ENCODE peak calls at places on chromosomes 6 and 20, in seven cellular contexts. One of them, this sample, is unnamed.

GRCh38 chr20:52087471-52087870 is 104.1 kb downstream of the ZFP64 start:
- DNase-seq in H4: no peak
- DNase-seq in right cardiac atrium: no peak
- DNase-seq in amniotic stem cell: no peak
- DNase-seq in activated CD4-positive, alpha-beta T cell treated with anti-CD3 and anti-CD28 coated beads, Interleukin-2, amount 50 U/mL, for 4 hours: no peak
- DNase-seq in iPS-NIHi11: no peak
- DNase-seq in NAMALWA: no peak
- DNase-seq in this sample: no peak

GRCh38 chr6:12266571-12266970 is 23.6 kb upstream of the EDN1 start:
- DNase-seq in H4: peak
- DNase-seq in right cardiac atrium: no peak
- DNase-seq in amniotic stem cell: no peak
- DNase-seq in activated CD4-positive, alpha-beta T cell treated with anti-CD3 and anti-CD28 coated beads, Interleukin-2, amount 50 U/mL, for 4 hours: no peak
- DNase-seq in iPS-NIHi11: no peak
- DNase-seq in NAMALWA: no peak
- DNase-seq in this sample: no peak

GRCh38 chr20:57568960-57569359 is 8.1 kb downstream of the PCK1 start:
- DNase-seq in H4: no peak
- DNase-seq in right cardiac atrium: no peak
- DNase-seq in amniotic stem cell: no peak
- DNase-seq in activated CD4-positive, alpha-beta T cell treated with anti-CD3 and anti-CD28 coated beads, Interleukin-2, amount 50 U/mL, for 4 hours: no peak
- DNase-seq in iPS-NIHi11: no peak
- DNase-seq in NAMALWA: no peak
- DNase-seq in this sample: no peak

GRCh38 chr20:48015943-48016723 is 230.9 kb upstream of the SULF2 start:
- DNase-seq in H4: peak
- DNase-seq in right cardiac atrium: no peak
- DNase-seq in amniotic stem cell: peak
- DNase-seq in activated CD4-positive, alpha-beta T cell treated with anti-CD3 and anti-CD28 coated beads, Interleukin-2, amount 50 U/mL, for 4 hours: no peak
- DNase-seq in iPS-NIHi11: no peak
- DNase-seq in NAMALWA: no peak
- DNase-seq in this sample: no peak

GRCh38 chr6:105179244-105180065 is at the start of gene POPDC3:
- DNase-seq in H4: peak
- DNase-seq in right cardiac atrium: peak
- DNase-seq in amniotic stem cell: no peak
- DNase-seq in activated CD4-positive, alpha-beta T cell treated with anti-CD3 and anti-CD28 coated beads, Interleukin-2, amount 50 U/mL, for 4 hours: no peak
- DNase-seq in iPS-NIHi11: peak
- DNase-seq in NAMALWA: no peak
- DNase-seq in this sample: no peak

GRCh38 chr6:148044921-148045320 is 297.7 kb upstream of the SASH1 start:
- DNase-seq in H4: no peak
- DNase-seq in right cardiac atrium: no peak
- DNase-seq in amniotic stem cell: no peak
- DNase-seq in activated CD4-positive, alpha-beta T cell treated with anti-CD3 and anti-CD28 coated beads, Interleukin-2, amount 50 U/mL, for 4 hours: no peak
- DNase-seq in iPS-NIHi11: no peak
- DNase-seq in NAMALWA: no peak
- DNase-seq in this sample: no peak

GRCh38 chr20:12570371-12570770 is 438.4 kb upstream of the SPTLC3 start:
- DNase-seq in H4: peak
- DNase-seq in right cardiac atrium: no peak
- DNase-seq in amniotic stem cell: no peak
- DNase-seq in activated CD4-positive, alpha-beta T cell treated with anti-CD3 and anti-CD28 coated beads, Interleukin-2, amount 50 U/mL, for 4 hours: no peak
- DNase-seq in iPS-NIHi11: peak
- DNase-seq in NAMALWA: peak
- DNase-seq in this sample: no peak

GRCh38 chr6:30160391-30160790 is 620 bp downstream of the TRIM10 start:
- DNase-seq in H4: no peak
- DNase-seq in right cardiac atrium: no peak
- DNase-seq in amniotic stem cell: no peak
- DNase-seq in activated CD4-positive, alpha-beta T cell treated with anti-CD3 and anti-CD28 coated beads, Interleukin-2, amount 50 U/mL, for 4 hours: no peak
- DNase-seq in iPS-NIHi11: no peak
- DNase-seq in NAMALWA: no peak
- DNase-seq in this sample: no peak

GRCh38 chr6:126170875-126171489 is 168.9 kb upstream of the CENPW start:
- DNase-seq in H4: peak
- DNase-seq in right cardiac atrium: no peak
- DNase-seq in amniotic stem cell: no peak
- DNase-seq in activated CD4-positive, alpha-beta T cell treated with anti-CD3 and anti-CD28 coated beads, Interleukin-2, amount 50 U/mL, for 4 hours: no peak
- DNase-seq in iPS-NIHi11: peak
- DNase-seq in NAMALWA: peak
- DNase-seq in this sample: no peak